ENCODE peak calls at places on chromosomes 12 and 14, in six cellular contexts. U is K562, R is A549, Q is endothelial cell of umbilical vein, A is GM12878, L is HepG2. S is an unnamed sample.

GRCh38 chr12:6089041-6089823 is 35.2 kb downstream of the VWF start:
- DNase-seq in U (no peak), R (peak), Q (no peak), A (no peak), L (peak), S (peak)

GRCh38 chr12:110585231-110585799 is 2.2 kb upstream of the PPTC7 start:
- DNase-seq in U (no peak), R (no peak), Q (peak), A (no peak), L (no peak), S (no peak)

GRCh38 chr12:78387721-78388120 is 476.9 kb upstream of the SYT1 start:
- DNase-seq in U (no peak), R (no peak), Q (no peak), A (no peak), L (no peak), S (no peak)

GRCh38 chr12:127240249-127240929 is 1026.6 kb upstream of the TMEM132C start:
- DNase-seq in U (no peak), R (no peak), Q (no peak), A (no peak), L (no peak), S (no peak)

GRCh38 chr14:42224053-42224888 is 617.6 kb downstream of the LRFN5 start:
- DNase-seq in U (peak), R (peak), Q (peak), A (peak), L (peak), S (peak)

GRCh38 chr12:108367436-108367835 is 28.3 kb upstream of the CMKLR1 start:
- DNase-seq in U (no peak), R (no peak), Q (no peak), A (no peak), L (no peak), S (peak)

GRCh38 chr14:24367506-24368214 is at the start of gene NFATC4:
- DNase-seq in U (peak), R (peak), Q (peak), A (no peak), L (peak), S (peak)

GRCh38 chr12:131672941-131673330 is 38.0 kb upstream of the SFSWAP start:
- DNase-seq in U (no peak), R (no peak), Q (no peak), A (no peak), L (no peak), S (no peak)

GRCh38 chr14:104659764-104660523 is 29.5 kb upstream of the INF2 start:
- DNase-seq in U (no peak), R (no peak), Q (no peak), A (no peak), L (no peak), S (peak)
- TF ChIP-seq MYC in U (no peak), R (no peak), Q (no peak), A (no peak), L (no peak), S (no peak)

GRCh38 chr12:70540996-70541395 is 96.2 kb downstream of the PTPRB start:
- DNase-seq in U (no peak), R (no peak), Q (no peak), A (no peak), L (peak), S (no peak)

GRCh38 chr12:70543444-70543843 is 93.8 kb downstream of the PTPRB start:
- DNase-seq in U (no peak), R (peak), Q (peak), A (no peak), L (peak), S (no peak)
- TF ChIP-seq MYC in U (no peak), R (no peak), Q (no peak), A (no peak), L (no peak), S (no peak)

DNA sequence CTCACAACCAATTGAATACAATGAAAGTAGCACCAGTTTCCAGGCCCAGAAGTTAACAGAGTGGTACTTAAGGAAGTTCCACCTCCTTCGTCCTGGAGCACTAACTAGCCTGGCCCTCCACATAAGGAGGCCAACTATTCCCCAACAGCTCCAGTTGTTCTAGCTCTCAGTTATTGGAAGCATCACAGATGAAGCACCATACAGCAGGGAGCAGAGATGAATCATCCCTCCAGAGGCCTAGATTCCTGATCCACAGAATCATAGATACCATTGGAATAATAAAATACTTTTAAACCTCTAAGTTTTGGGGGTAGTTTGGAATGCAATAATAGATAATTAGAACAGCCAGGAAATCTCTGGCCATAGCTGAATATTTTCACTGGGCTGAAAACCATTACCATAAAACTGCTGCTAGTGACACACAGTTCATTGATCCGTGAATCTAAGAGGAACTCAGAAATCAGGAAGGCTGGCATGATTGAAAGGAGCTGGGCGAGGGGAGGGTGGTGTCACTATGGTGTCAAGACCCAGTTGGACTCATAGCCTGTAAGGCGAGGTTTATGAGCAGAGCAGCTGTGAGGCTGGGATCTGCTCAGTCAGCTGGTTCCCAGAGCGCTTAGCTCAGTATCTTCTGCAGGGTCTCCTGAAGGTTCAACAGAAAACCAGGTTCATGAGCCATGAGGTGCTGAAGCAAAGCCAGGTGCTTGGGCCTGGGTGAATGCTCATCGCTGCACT is 371.4 kb upstream of the TMTC1 start:
- DNase-seq in U (no peak), R (no peak), Q (no peak), A (no peak), L (no peak), S (no peak)
- TF ChIP-seq MYC in U (no peak), R (no peak), Q (no peak), A (no peak), L (no peak), S (no peak)

DNA sequence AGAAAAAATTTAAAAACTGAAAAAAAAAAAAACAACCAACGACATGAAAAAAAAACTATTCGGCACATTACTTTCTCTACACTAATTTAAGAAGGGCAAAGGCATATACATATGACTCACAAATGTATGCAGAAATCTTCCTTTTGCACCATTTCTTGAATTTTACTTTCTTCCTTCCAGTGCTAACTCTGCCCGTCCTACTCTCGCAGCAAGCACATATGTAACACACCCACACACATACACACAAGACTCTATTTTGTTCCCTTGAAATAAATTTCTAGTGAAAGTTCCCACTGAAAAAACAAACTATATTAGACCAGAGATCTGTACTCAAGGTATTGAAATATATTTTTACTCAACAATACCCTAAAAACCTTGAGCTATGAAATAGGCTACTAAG is 14.6 kb downstream of the BTG1 start:
- DNase-seq in U (no peak), R (no peak), Q (no peak), A (no peak), L (no peak), S (no peak)
- TF ChIP-seq MYC in U (no peak), R (no peak), Q (no peak), A (no peak), L (no peak), S (no peak)

GRCh38 chr14:90087433-90087832 is 25.6 kb downstream of the KCNK13 start:
- DNase-seq in U (no peak), R (peak), Q (no peak), A (no peak), L (peak), S (peak)
- TF ChIP-seq MYC in U (no peak), R (no peak), Q (no peak), A (no peak), L (no peak), S (no peak)

DNA sequence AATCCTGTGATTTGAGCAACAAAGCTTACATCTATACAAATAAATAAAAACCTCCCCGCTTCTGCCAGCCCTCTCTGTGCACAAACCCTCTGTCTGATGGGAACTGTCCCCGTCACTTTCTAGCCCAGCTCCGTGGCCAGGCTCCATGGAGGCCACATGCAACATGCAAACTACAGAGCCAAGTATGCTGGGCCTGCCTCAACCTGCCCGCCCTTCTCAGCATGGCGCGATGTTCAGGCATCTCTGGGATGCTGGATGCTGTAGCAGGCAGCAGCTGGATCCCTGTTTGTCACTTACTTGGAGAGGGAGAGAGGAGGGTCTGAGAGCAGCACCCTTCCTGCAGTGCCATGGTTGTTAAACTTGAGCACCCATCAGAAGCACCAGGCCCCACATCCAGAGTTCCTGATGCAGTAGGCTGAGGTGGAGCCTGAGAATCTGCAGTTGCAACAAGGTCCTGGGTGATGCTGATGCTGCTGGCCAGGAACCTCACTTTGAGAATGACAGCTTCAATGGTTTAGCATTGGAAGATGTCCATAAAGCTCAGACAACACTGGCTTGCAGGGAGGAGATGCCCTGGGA is 32.4 kb downstream of the CLMN start:
- DNase-seq in U (no peak), R (no peak), Q (no peak), A (no peak), L (no peak), S (no peak)
- TF ChIP-seq MYC in U (no peak), R (no peak), Q (no peak), A (no peak), L (no peak), S (no peak)

GRCh38 chr12:102478416-102479098 is 1.8 kb downstream of the IGF1 start:
- DNase-seq in U (no peak), R (no peak), Q (no peak), A (peak), L (no peak), S (no peak)
- TF ChIP-seq MYC in U (no peak), R (no peak), Q (no peak), A (no peak), L (no peak), S (no peak)

S was measured in NB4.